ENCODE peak calls at places on chromosomes 13 and 19, in five cellular contexts. N is fibroblast of lung, M is psoas muscle, O is breast epithelium, I is gastrocnemius medialis. H is an unnamed sample.

GRCh38 chr13:104143760-104144406 is 1077.7 kb upstream of the SLC10A2 start:
- DNase-seq in N (no peak), M (no peak), O (no peak), I (no peak), H (no peak)

GRCh38 chr19:41945135-41945766 is 13.9 kb downstream of the RABAC1 start:
- DNase-seq in N (no peak), M (no peak), O (no peak), I (no peak), H (no peak)

GRCh38 chr19:1222394-1222793 is 15.4 kb downstream of the CBARP start:
- DNase-seq in N (no peak), M (no peak), O (no peak), I (no peak), H (no peak)

GRCh38 chr19:56637976-56638555 is 4.9 kb upstream of the SMIM17 start:
- DNase-seq in N (peak), M (no peak), O (peak), I (no peak), H (peak)

GRCh38 chr19:43124360-43124759 is 41.9 kb upstream of the PSG2 start:
- DNase-seq in N (no peak), M (no peak), O (no peak), I (no peak), H (no peak)

GRCh38 chr13:51249767-51250741 is 27.9 kb downstream of the FAM124A start:
- DNase-seq in N (no peak), M (no peak), O (no peak), I (no peak), H (no peak)

GRCh38 chr13:66200555-66200954 is 1029.6 kb downstream of the PCDH9 start:
- DNase-seq in N (no peak), M (no peak), O (no peak), I (no peak), H (no peak)

GRCh38 chr19:18109731-18110671 is 12.4 kb downstream of the MAST3 start:
- DNase-seq in N (no peak), M (peak), O (no peak), I (no peak), H (no peak)

GRCh38 chr19:58117841-58118575 is 20.0 kb upstream of the ZSCAN18 start:
- DNase-seq in N (peak), M (no peak), O (no peak), I (no peak), H (no peak)

GRCh38 chr13:59103004-59103768 is 1060.5 kb downstream of the DIAPH3 start:
- DNase-seq in N (peak), M (no peak), O (no peak), I (no peak), H (no peak)

GRCh38 chr13:79318664-79319063 is 87.4 kb downstream of the RBM26 start:
- DNase-seq in N (no peak), M (no peak), O (no peak), I (no peak), H (no peak)

GRCh38 chr19:12946092-12946845 is 607 bp downstream of the RAD23A start:
- DNase-seq in N (peak), M (peak), O (peak), I (peak), H (no peak)

GRCh38 chr19:56099638-56100539 is 21.2 kb downstream of the ZNF787 start:
- DNase-seq in N (no peak), M (no peak), O (no peak), I (no peak), H (no peak)

GRCh38 chr13:23180711-23181110 is at the start of gene SGCG:
- DNase-seq in N (peak), M (no peak), O (no peak), I (peak), H (no peak)

DNA sequence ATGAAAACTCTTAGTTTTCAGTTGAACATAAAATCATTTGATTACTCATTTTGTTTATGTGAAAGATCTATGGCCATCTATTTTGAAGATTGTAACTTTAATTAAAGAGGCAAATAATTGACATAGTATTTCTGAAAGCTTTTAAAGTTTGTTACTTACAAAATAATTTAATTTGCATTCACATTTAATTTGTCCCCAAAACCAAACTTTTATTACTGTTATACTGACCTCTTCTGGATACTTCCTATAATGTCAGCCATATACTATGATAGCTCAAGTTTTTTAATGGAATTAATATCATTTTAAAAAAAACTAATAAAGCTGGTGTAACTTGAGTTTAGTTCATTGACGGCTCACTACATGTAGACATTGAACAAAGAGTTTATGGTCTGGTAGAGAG is 4.9 kb upstream of the SGCG start:
- DNase-seq in N (peak), M (no peak), O (no peak), I (no peak), H (no peak)
- TF ChIP-seq CTCF in N (peak), M (peak), O (no peak), I (no peak), H (no peak)

DNA sequence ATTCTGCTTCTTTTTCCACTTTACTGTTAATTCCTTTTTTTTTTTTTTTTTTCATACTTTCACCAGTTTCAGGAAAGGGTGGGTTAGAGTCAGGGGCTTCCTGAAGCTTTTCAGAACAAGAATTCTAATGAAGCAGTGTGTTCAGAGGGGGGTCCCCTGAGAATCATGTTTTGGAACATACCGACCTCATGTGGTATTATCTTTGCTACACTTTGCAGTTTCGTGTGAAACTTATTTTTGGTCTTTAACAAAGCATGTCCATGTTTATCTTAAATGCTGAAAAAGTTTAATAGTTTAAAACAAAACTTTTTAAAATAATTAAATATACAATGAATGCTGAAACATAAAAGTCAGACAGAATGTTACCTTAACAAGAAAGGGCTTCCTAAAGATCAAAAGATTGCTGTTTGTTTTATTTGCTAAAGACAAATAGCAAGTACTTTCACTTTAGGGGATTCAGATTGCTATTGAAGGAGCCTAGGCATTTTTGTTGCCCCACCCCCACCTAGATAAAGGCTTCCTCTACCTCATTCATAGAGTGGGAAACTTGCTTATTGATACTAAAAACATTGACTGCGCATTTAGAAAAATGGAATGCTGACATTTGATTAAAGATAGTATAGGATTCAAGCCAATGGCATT is 21.1 kb upstream of the POMP start:
- DNase-seq in N (no peak), M (no peak), O (no peak), I (no peak), H (no peak)
- TF ChIP-seq CTCF in N (no peak), M (no peak), O (no peak), I (no peak), H (no peak)

GRCh38 chr13:84096221-84096620 is 213.9 kb upstream of the SLITRK1 start:
- DNase-seq in N (peak), M (no peak), O (no peak), I (no peak), H (no peak)
- TF ChIP-seq CTCF in N (no peak), M (no peak), O (no peak), I (no peak), H (no peak)

DNA sequence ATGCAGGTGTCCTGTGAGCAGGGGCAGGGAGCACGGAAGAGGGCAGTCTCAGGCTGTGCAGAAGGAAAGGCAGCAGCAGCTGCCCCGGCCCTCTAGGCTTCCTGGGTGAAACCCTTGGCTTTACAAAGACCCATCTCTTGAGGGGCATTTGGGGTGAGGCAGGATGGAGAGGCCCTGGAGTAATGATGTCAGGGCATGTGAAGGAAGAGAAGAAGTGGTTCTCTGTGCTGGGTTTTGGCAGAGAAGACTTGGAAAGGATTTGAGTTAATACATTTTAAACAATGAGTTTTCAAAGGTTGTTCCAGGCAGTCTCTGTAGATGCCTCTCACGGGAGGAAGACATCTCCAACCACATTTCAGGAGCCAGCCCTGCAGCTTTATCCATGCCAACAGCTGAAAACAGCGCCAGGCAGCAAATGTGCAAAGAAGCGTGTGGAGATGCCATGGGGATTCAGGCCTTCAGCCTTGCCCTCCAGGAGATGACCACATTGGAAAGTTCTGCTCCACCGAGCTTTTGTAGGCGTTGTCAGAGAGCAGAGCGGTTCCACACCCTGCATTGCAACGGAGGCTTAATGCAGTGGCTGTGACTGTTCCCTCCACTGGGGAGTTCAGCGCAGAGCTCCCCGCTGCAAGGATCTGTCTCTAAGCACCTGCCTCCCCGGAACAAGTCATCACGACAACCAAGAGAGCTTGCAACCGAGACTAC is 322.9 kb downstream of the UQCRFS1 start:
- DNase-seq in N (no peak), M (no peak), O (no peak), I (no peak), H (no peak)
- TF ChIP-seq CTCF in N (no peak), M (no peak), O (no peak), I (no peak), H (no peak)